ENCODE peak calls at places on chromosome 13, in seven cellular contexts. M, K, I, H, Q, N and B are unnamed samples.

GRCh38 chr13:21011378-21011777 is 50.0 kb downstream of the LATS2 start:
- DNase-seq in N (no peak), M (no peak), K (no peak), I (peak), Q (no peak), H (no peak), B (no peak)

GRCh38 chr13:106230450-106230849 is 305.0 kb downstream of the EFNB2 start:
- DNase-seq in K (no peak), H (peak), M (no peak), Q (peak), N (peak), I (peak), B (no peak)

GRCh38 chr13:65914707-65915106 is 1315.4 kb downstream of the PCDH9 start:
- DNase-seq in I (peak), K (no peak), H (peak), Q (no peak), M (no peak), N (no peak), B (no peak)

GRCh38 chr13:95784891-95785290 is 108.0 kb downstream of the DNAJC3 start:
- DNase-seq in Q (no peak), H (peak), I (peak), M (no peak), N (peak), K (no peak), B (no peak)

GRCh38 chr13:93450226-93450625 is 223.6 kb downstream of the GPC6 start:
- DNase-seq in N (no peak), H (peak), M (no peak), Q (no peak), I (peak), K (no peak), B (no peak)

GRCh38 chr13:40440990-40441820 is 225.2 kb downstream of the FOXO1 start:
- DNase-seq in M (peak), Q (no peak), N (peak), I (no peak), H (peak), K (no peak), B (peak)

GRCh38 chr13:32142956-32143375 is 111.4 kb downstream of the FRY start:
- DNase-seq in K (no peak), M (no peak), I (peak), N (no peak), H (peak), Q (no peak), B (no peak)

GRCh38 chr13:76556632-76557031 is 329.6 kb downstream of the KCTD12 start:
- DNase-seq in N (no peak), I (no peak), M (no peak), K (no peak), Q (no peak), H (no peak), B (no peak)

GRCh38 chr13:37741536-37741935 is 128.0 kb downstream of the TRPC4 start:
- DNase-seq in M (no peak), I (no peak), H (no peak), Q (no peak), N (no peak), K (no peak), B (no peak)

GRCh38 chr13:35690546-35690945 is 214.1 kb upstream of the MAB21L1 start:
- DNase-seq in Q (no peak), K (no peak), H (peak), M (no peak), I (peak), N (no peak), B (no peak)

GRCh38 chr13:79673310-79673992 is 192.5 kb downstream of the NDFIP2 start:
- DNase-seq in Q (no peak), N (no peak), M (no peak), I (no peak), K (no peak), H (no peak), B (no peak)

GRCh38 chr13:33633701-33634525 is 184.0 kb upstream of the RFC3 start:
- DNase-seq in H (peak), K (no peak), M (no peak), I (peak), N (peak), Q (no peak), B (no peak)

GRCh38 chr13:75321084-75321483 is 160.9 kb downstream of the TBC1D4 start:
- DNase-seq in Q (no peak), N (no peak), K (no peak), H (no peak), I (no peak), M (no peak), B (no peak)

GRCh38 chr13:35984776-35985453 is 146.3 kb downstream of the DCLK1 start:
- DNase-seq in K (no peak), M (no peak), H (no peak), N (no peak), I (no peak), Q (no peak), B (no peak)

GRCh38 chr13:110506396-110506795 is 55.1 kb downstream of the RAB20 start:
- DNase-seq in K (no peak), I (no peak), Q (no peak), M (no peak), N (no peak), H (no peak), B (no peak)

GRCh38 chr13:84037937-84038464 is 155.7 kb upstream of the SLITRK1 start:
- DNase-seq in H (no peak), N (no peak), K (no peak), I (peak), Q (no peak), M (no peak), B (no peak)

GRCh38 chr13:106101201-106101600 is 434.3 kb downstream of the EFNB2 start:
- DNase-seq in H (no peak), M (no peak), K (no peak), N (no peak), I (no peak), Q (no peak), B (no peak)

GRCh38 chr13:38656699-38657098 is 30.2 kb upstream of the FREM2 start:
- DNase-seq in K (no peak), I (no peak), M (no peak), Q (no peak), H (no peak), N (no peak), B (no peak)

GRCh38 chr13:25911020-25911419 is 140.8 kb downstream of the SHISA2 start:
- DNase-seq in Q (no peak), N (no peak), K (no peak), H (no peak), M (no peak), I (no peak), B (no peak)

GRCh38 chr13:25971499-25972145 is 80.2 kb downstream of the SHISA2 start:
- DNase-seq in K (peak), N (no peak), I (no peak), M (no peak), Q (no peak), H (no peak), B (no peak)

GRCh38 chr13:23679214-23679613 is 109.0 kb downstream of the TNFRSF19 start:
- DNase-seq in M (no peak), N (peak), I (peak), K (peak), Q (no peak), H (peak), B (no peak)

GRCh38 chr13:111859361-111860105 is 207.4 kb upstream of the SOX1 start:
- DNase-seq in N (no peak), H (no peak), I (no peak), M (no peak), K (no peak), Q (no peak), B (no peak)

GRCh38 chr13:30616927-30617314 is 799 bp upstream of the USPL1 start:
- DNase-seq in M (no peak), Q (peak), K (peak), H (peak), N (peak), I (peak), B (peak)

GRCh38 chr13:23851106-23851505 is 38.1 kb downstream of the MIPEP start:
- DNase-seq in M (no peak), H (peak), N (no peak), K (no peak), Q (no peak), I (peak), B (no peak)

GRCh38 chr13:83753912-83754624 is 128.2 kb downstream of the SLITRK1 start:
- DNase-seq in H (no peak), N (no peak), Q (no peak), K (no peak), I (peak), M (no peak), B (no peak)

GRCh38 chr13:52738719-52739467 is 727 bp downstream of the CNMD start:
- DNase-seq in K (peak), I (peak), N (no peak), Q (no peak), H (peak), M (no peak), B (no peak)

GRCh38 chr13:25607096-25607495 is 235.3 kb downstream of the ATP8A2 start:
- DNase-seq in N (no peak), M (no peak), Q (no peak), I (no peak), H (no peak), K (no peak), B (no peak)

GRCh38 chr13:61255035-61255796 is 160.4 kb downstream of the PCDH20 start:
- DNase-seq in N (no peak), M (no peak), I (no peak), Q (no peak), H (peak), K (peak), B (no peak)

GRCh38 chr13:27219611-27220010 is 31.7 kb upstream of the RPL21 start:
- DNase-seq in I (no peak), N (no peak), H (no peak), M (no peak), K (no peak), Q (no peak), B (no peak)

GRCh38 chr13:74975122-74975521 is 506.8 kb downstream of the TBC1D4 start:
- DNase-seq in Q (no peak), H (no peak), I (no peak), M (no peak), N (no peak), K (no peak), B (no peak)

GRCh38 chr13:23254506-23254905 is 73.7 kb downstream of the SGCG start:
- DNase-seq in I (no peak), Q (no peak), N (no peak), K (no peak), H (no peak), M (no peak), B (no peak)

GRCh38 chr13:114124921-114125320 is 7.5 kb downstream of the RASA3 start:
- DNase-seq in I (peak), K (peak), Q (peak), N (no peak), H (peak), M (no peak), B (no peak)